ENCODE peak calls at places on chromosomes 13 and 19, in nine cellular contexts. B is GM12878, X is heart left ventricle, H is tibial nerve, L is IMR-90, N is body of pancreas, I is transverse colon, M is uterus, P is gastrocnemius medialis. V is an unnamed sample.

GRCh38 chr13:44591316-44591715 is 15.2 kb upstream of the TSC22D1 start:
- DNase-seq in B (no peak), X (no peak), H (no peak), L (no peak), N (no peak), I (no peak), M (no peak), P (no peak), V (no peak)

GRCh38 chr19:43872547-43873336 is 45.6 kb downstream of the ZNF283 start:
- DNase-seq in B (no peak), X (no peak), H (no peak), L (no peak), N (no peak), I (no peak), M (no peak), P (no peak), V (no peak)

GRCh38 chr13:75993823-75994222 is 357.7 kb downstream of the LMO7 start:
- DNase-seq in B (no peak), X (no peak), H (no peak), L (peak; percentile 3), N (no peak), I (no peak), M (no peak), P (no peak), V (no peak)

GRCh38 chr13:31733066-31733465 is 6.3 kb upstream of the RXFP2 start:
- DNase-seq in B (no peak), X (no peak), H (no peak), L (peak; percentile 40), N (no peak), I (no peak), M (no peak), P (no peak), V (no peak)

GRCh38 chr13:68714292-68714691 is 1393.3 kb upstream of the ATXN8OS start:
- DNase-seq in B (no peak), X (no peak), H (no peak), L (no peak), N (no peak), I (no peak), M (no peak), P (no peak), V (no peak)

GRCh38 chr19:31096047-31096446 is 253.2 kb downstream of the TSHZ3 start:
- DNase-seq in B (no peak), X (peak; percentile 26), H (no peak), L (no peak), N (no peak), I (no peak), M (no peak), P (no peak), V (no peak)

GRCh38 chr13:104011505-104012270 is 945.5 kb upstream of the SLC10A2 start:
- DNase-seq in B (no peak), X (peak; percentile 39), H (no peak), L (no peak), N (peak; percentile 34), I (no peak), M (no peak), P (peak; percentile 61), V (no peak)

GRCh38 chr19:50882188-50882587 is 8.9 kb downstream of the KLK2 start:
- DNase-seq in B (no peak), X (no peak), H (no peak), L (no peak), N (no peak), I (no peak), M (no peak), P (no peak), V (no peak)

GRCh38 chr13:54945978-54946377 is 1917.4 kb downstream of the OLFM4 start:
- DNase-seq in B (no peak), X (no peak), H (no peak), L (no peak), N (no peak), I (no peak), M (no peak), P (no peak), V (no peak)

GRCh38 chr19:46731584-46731983 is 14.3 kb upstream of the FKRP start:
- DNase-seq in B (no peak), X (no peak), H (no peak), L (no peak), N (no peak), I (no peak), M (no peak), P (no peak), V (no peak)

GRCh38 chr19:35000647-35001501 is 751 bp downstream of the GRAMD1A start:
- DNase-seq in B (no peak), X (peak; percentile 51), H (no peak), L (peak; percentile 50), N (peak; percentile 41), I (peak; percentile 53), M (no peak), P (no peak), V (peak; percentile 65)

GRCh38 chr13:110006304-110006703 is 219.9 kb upstream of the IRS2 start:
- DNase-seq in B (no peak), X (no peak), H (no peak), L (peak; percentile 32), N (no peak), I (no peak), M (peak; percentile 35), P (peak; percentile 51), V (no peak)

GRCh38 chr19:55540619-55541018 is 3.7 kb upstream of the SBK2 start:
- DNase-seq in B (no peak), X (no peak), H (no peak), L (no peak), N (no peak), I (no peak), M (no peak), P (peak; percentile 66), V (no peak)

GRCh38 chr13:103282571-103283450 is 216.6 kb upstream of the SLC10A2 start:
- DNase-seq in B (no peak), X (no peak), H (no peak), L (peak; percentile 49), N (no peak), I (no peak), M (no peak), P (no peak), V (peak; percentile 63)

GRCh38 chr19:13149628-13150186 is 468 bp downstream of the STX10 start:
- DNase-seq in B (no peak), X (peak; percentile 71), H (no peak), L (no peak), N (peak; percentile 63), I (peak; percentile 68), M (peak; percentile 43), P (no peak), V (peak; percentile 52)

GRCh38 chr13:90869580-90869979 is 477.9 kb upstream of the MIR17HG start:
- DNase-seq in B (no peak), X (no peak), H (no peak), L (no peak), N (no peak), I (no peak), M (no peak), P (no peak), V (no peak)

GRCh38 chr13:90868321-90868920 is 479.1 kb upstream of the MIR17HG start:
- DNase-seq in B (no peak), X (peak; percentile 18), H (no peak), L (peak; percentile 11), N (peak; percentile 26), I (no peak), M (no peak), P (no peak), V (no peak)

GRCh38 chr13:90867336-90867683 is 480.2 kb upstream of the MIR17HG start:
- DNase-seq in B (peak; percentile 24), X (peak; percentile 40), H (peak; percentile 50), L (peak; percentile 27), N (peak; percentile 67), I (peak; percentile 63), M (no peak), P (peak; percentile 5), V (peak; percentile 52)

DNA sequence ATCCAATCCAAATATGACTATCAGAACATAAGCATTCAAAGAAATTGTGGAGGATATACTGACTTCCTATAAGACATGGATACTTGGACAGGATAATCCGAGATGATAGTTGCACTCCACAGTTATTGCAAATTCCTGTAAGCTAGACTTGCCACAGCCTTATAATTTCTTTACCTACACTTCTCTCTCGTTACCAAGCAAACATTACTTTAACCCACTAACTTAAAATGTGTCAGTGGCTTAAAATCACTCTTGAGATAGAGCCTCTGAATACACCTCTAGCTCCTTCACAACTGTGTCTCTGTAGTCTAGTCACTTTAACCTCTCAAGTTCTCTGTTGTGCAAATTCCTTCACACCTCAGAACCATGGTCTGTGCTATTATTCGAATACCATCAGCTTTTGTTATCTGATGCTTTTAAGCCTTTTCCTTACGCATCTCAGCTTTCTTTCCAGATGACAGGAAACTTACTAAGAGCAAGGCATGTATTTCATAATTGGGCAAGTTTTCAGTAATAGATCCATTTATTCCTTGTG is 474.9 kb upstream of the MIR17HG start:
- DNase-seq in B (no peak), X (no peak), H (no peak), L (no peak), N (no peak), I (no peak), M (no peak), P (no peak), V (no peak)
- TF ChIP-seq POLR2A in B (no peak), X (no peak), H (no peak), L (no peak), N (no peak), I (no peak), M (no peak), P (no peak), V (no peak)

GRCh38 chr19:3343619-3344502 is 22.5 kb upstream of the NFIC start:
- DNase-seq in B (no peak), X (peak; percentile 88), H (peak; percentile 83), L (peak; percentile 78), N (peak; percentile 90), I (peak; percentile 74), M (peak; percentile 88), P (peak; percentile 74), V (peak; percentile 94)
- TF ChIP-seq POLR2A in B (no peak), X (no peak), H (peak; percentile 7), L (no peak), N (peak; percentile 63), I (no peak), M (no peak), P (no peak), V (peak; percentile 56)

DNA sequence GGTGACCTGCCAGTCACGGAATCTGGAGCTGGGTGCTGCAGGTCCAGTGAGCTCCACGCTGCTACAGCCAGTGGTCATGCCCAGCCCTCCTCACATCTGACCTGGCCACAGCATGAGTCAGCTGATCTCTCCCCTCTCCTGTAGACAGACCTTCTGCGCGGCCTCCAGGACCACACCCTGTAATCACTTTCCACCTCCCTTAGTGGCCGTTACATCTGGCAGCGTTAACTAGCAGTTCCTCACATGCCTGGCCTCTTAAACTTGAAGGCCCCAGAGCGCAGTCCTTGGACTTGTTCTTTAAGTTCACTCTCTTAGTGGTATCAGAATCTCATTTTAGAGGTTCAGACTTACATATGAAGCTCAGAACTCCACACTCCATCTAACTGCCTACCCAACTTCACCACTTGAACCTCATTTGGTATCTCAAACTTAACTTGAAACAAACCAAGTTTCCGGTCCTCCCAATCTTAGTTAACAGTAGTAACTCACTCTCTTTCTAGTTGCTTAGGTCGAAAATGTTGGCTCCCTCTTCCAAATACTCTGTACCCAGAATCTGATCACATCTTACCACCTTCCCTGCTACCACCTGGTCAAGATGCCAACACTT is 22.7 kb downstream of the MIPEP start:
- DNase-seq in B (no peak), X (no peak), H (no peak), L (peak; percentile 15), N (no peak), I (no peak), M (no peak), P (no peak), V (peak; percentile 9)
- TF ChIP-seq POLR2A in B (no peak), X (no peak), H (no peak), L (no peak), N (no peak), I (no peak), M (no peak), P (no peak), V (no peak)

GRCh38 chr13:50123862-50124535 is 108.8 kb downstream of the KCNRG start:
- DNase-seq in B (no peak), X (peak; percentile 85), H (peak; percentile 47), L (peak; percentile 97), N (peak; percentile 79), I (peak; percentile 80), M (peak; percentile 85), P (peak; percentile 90), V (peak; percentile 42)
- TF ChIP-seq POLR2A in B (peak; percentile 65), X (peak; percentile 92), H (peak; percentile 93), L (peak; percentile 94), N (peak; percentile 97), I (peak; percentile 95), M (peak; percentile 78), P (peak; percentile 97), V (peak; percentile 48)

V was measured in H54.